ENCODE peak calls at places on chromosomes 16 and 17, in seven cellular contexts. V, X, U, I, H, J and Z are unnamed samples.

GRCh38 chr17:55394357-55395021 is 27.1 kb downstream of the MMD start:
- DNase-seq in I (no peak), X (peak), J (no peak), H (no peak), U (no peak), V (no peak), Z (no peak)

GRCh38 chr16:17395849-17396480 is 74.8 kb downstream of the XYLT1 start:
- DNase-seq in J (no peak), V (peak), H (no peak), X (no peak), I (peak), U (peak), Z (no peak)

GRCh38 chr17:31296156-31296555 is 883 bp downstream of the OMG start:
- DNase-seq in I (no peak), H (no peak), X (no peak), U (no peak), V (no peak), J (no peak), Z (no peak)

GRCh38 chr17:73769480-73769879 is 125.2 kb upstream of the SDK2 start:
- DNase-seq in X (no peak), I (peak), H (no peak), V (no peak), J (no peak), U (no peak), Z (no peak)

GRCh38 chr16:14307623-14308356 is 236.7 kb downstream of the MRTFB start:
- DNase-seq in I (no peak), X (no peak), V (no peak), H (no peak), J (peak), U (peak), Z (no peak)

GRCh38 chr17:40415390-40415789 is 2.3 kb downstream of the TOP2A start:
- DNase-seq in H (no peak), J (no peak), V (no peak), I (peak), U (peak), X (peak), Z (no peak)

GRCh38 chr17:16107165-16107770 is 107.6 kb downstream of the TTC19 start:
- DNase-seq in I (no peak), J (no peak), H (no peak), U (no peak), X (no peak), V (no peak), Z (no peak)

GRCh38 chr17:65278050-65278819 is 141.1 kb downstream of the RGS9 start:
- DNase-seq in H (no peak), I (peak), V (no peak), X (peak), U (peak), J (no peak), Z (no peak)

GRCh38 chr17:80575057-80575875 is 30.6 kb downstream of the RPTOR start:
- DNase-seq in U (peak), V (peak), X (peak), H (peak), J (peak), I (peak), Z (no peak)

GRCh38 chr17:46821482-46822387 is 3.2 kb upstream of the WNT3 start:
- DNase-seq in H (no peak), V (no peak), I (no peak), U (no peak), X (no peak), J (no peak), Z (no peak)

GRCh38 chr17:46818929-46819859 is 702 bp upstream of the WNT3 start:
- DNase-seq in I (no peak), X (no peak), H (no peak), U (no peak), J (no peak), V (no peak), Z (no peak)

GRCh38 chr17:46818319-46818928 is at the start of gene WNT3:
- DNase-seq in V (peak), H (peak), X (no peak), I (no peak), U (no peak), J (no peak), Z (no peak)

GRCh38 chr17:46820592-46821450 is 2.3 kb upstream of the WNT3 start:
- DNase-seq in I (no peak), H (no peak), V (no peak), X (no peak), J (no peak), U (no peak), Z (no peak)

GRCh38 chr17:46819906-46820351 is 1.4 kb upstream of the WNT3 start:
- DNase-seq in U (no peak), V (no peak), H (no peak), X (no peak), I (no peak), J (no peak), Z (no peak)
- H3K4me3 ChIP-seq in U (no peak), V (no peak), H (no peak), X (no peak), I (no peak), J (peak), Z (no peak)

DNA sequence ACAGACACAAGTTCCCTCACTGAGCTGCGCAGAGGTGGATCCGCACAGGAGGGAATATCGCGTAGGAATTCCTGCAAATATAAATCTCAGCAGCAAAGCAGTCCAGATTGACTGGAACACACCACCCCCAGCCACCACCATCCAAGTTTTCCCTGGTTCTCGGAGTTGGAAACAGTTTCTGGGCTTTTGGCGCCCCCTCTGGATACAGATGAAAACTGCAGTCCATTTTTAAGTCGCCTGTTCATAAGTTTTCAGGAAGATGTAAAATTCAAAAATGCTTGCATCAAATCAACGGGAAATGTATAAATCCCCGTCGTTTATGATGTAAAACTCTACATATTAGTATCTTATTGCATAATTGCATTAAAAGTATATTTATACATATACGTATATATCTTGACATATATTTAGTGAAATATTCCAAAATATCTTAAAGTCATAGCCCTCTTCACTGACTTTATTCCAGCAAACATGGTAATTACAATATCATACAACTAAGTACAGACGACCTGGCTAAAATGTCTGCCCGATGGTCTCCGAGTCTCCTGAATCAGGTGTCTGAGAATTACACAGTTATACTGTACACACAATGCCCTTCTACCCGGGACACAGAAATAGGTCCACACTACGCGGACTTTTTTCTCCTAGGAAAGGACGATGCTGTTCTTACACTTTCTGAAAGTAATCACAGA is 2.1 kb upstream of the SOX9 start:
- DNase-seq in I (peak), H (no peak), X (peak), U (peak), V (peak), J (peak), Z (no peak)
- H3K4me3 ChIP-seq in I (peak), H (no peak), X (peak), U (no peak), V (no peak), J (peak), Z (peak)

GRCh38 chr16:721765-722481 is 977 bp downstream of the ANTKMT start:
- DNase-seq in X (no peak), H (no peak), J (no peak), U (no peak), I (no peak), V (no peak), Z (no peak)
- H3K4me3 ChIP-seq in X (no peak), H (peak), J (peak), U (peak), I (no peak), V (no peak), Z (peak)

DNA sequence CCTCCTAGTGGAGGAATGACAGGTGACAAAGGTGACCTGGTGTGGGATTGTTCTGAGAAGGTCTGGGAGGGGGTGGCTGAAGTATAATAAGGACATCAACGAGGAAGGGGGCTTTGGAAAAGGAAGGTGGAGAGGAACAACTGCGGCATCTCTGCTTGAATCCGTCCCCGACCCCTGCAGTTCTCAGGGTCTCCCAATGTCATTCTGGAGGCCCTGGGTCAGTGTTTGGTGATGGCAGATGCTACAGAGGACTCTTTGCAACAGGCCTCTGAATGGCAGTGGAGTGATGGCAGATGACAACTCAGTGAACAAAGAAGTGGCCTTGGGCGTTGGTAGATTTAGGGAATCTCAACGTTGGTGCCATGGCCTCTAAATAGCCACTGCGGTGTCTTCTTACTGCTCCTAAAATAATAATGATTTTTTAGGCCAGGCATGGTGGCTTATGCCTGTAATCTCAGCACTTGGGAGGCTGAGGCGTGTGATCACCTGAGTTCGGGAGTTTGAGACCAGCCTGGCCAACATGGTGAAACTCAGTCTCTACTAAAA is 1.3 kb downstream of the ENGASE start:
- DNase-seq in I (no peak), U (no peak), J (no peak), X (no peak), H (no peak), V (no peak), Z (no peak)
- H3K4me3 ChIP-seq in I (peak), U (peak), J (peak), X (peak), H (peak), V (no peak), Z (peak)

DNA sequence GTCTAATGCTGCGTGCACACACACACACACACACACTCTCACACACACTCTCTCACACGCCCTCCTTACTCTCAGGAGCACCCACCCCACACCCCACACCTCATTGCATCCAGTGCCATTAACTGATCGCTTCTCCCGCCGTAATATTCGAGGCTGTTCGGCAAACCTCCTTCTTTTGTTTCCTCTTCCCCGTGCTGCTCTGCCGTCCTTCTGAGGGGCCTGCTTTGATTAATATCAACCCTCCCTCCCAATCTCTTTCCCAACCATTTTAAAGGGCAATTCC is 156.2 kb upstream of the TNRC6C start:
- DNase-seq in H (no peak), X (no peak), I (no peak), U (no peak), J (no peak), V (no peak), Z (no peak)
- H3K4me3 ChIP-seq in H (no peak), X (no peak), I (no peak), U (no peak), J (no peak), V (no peak), Z (no peak)

GRCh38 chr16:56032072-56032471 is 156.9 kb upstream of the CES5A start:
- DNase-seq in U (no peak), V (no peak), J (no peak), X (no peak), H (no peak), I (no peak), Z (no peak)
- H3K4me3 ChIP-seq in U (no peak), V (no peak), J (no peak), X (no peak), H (no peak), I (no peak), Z (no peak)

GRCh38 chr17:41986634-41987033 is 20.0 kb downstream of the CNP start:
- DNase-seq in I (no peak), H (no peak), U (no peak), V (no peak), X (no peak), J (no peak), Z (no peak)
- H3K4me3 ChIP-seq in I (no peak), H (no peak), U (no peak), V (no peak), X (no peak), J (no peak), Z (no peak)

GRCh38 chr16:27550582-27550920 is 607 bp downstream of the KATNIP start:
- DNase-seq in U (no peak), I (no peak), H (no peak), J (no peak), V (no peak), X (no peak), Z (no peak)

GRCh38 chr16:27549857-27550581 is at the start of the genes GTF3C1 and KATNIP:
- DNase-seq in X (peak), U (peak), I (peak), V (peak), J (peak), H (peak), Z (peak)

GRCh38 chr16:27547851-27548250 is 1.9 kb downstream of the GTF3C1 start:
- DNase-seq in X (no peak), U (no peak), J (no peak), H (no peak), V (no peak), I (no peak), Z (no peak)

GRCh38 chr16:27549607-27549856 is 181 bp downstream of the GTF3C1 start:
- DNase-seq in V (no peak), I (no peak), U (no peak), J (no peak), H (no peak), X (no peak), Z (no peak)

DNA sequence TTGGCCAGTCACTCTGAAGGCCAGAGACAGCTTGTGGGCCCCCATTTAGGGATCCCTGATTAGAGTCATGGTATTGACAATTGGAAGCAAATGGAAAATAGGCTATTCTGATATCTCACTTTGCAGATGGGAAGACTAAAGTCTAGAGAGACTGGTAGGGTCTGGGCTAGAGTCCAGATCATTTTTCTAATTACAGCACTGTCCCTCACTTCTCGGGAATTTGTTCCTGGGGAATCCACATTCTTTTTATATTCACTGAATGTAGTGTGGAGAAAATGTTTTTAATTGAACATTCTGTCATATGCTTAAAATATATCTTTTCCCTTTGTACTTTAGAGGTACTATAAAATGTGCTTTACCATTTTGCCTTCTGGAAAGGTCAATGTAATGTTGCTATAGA is 1.1 kb downstream of the KATNIP start:
- DNase-seq in V (no peak), H (no peak), J (no peak), X (no peak), I (no peak), U (no peak), Z (no peak)
- H3K4me3 ChIP-seq in V (no peak), H (no peak), J (peak), X (no peak), I (peak), U (peak), Z (peak)

DNA sequence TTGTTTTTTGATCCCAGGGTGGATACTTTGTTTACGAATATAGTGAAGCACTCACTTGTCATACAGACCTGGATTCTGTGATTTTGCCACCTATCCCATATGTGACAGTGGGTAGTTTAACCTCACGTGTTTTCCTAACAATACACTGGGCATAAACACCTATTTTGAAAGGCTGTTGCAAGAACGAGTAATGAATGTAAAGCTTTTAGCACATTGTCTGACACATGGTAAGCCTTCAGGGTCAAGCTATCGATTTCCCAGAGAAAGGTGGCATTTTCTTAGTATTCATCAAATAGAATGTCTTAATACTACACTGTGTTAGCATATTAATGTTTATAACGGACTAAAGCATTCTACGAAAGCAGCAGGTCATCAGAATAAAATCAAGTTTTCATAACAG is 1.9 kb downstream of the CHTF8 start:
- DNase-seq in H (no peak), X (no peak), U (no peak), J (no peak), V (no peak), I (no peak), Z (no peak)
- H3K4me3 ChIP-seq in H (no peak), X (no peak), U (no peak), J (no peak), V (no peak), I (peak), Z (peak)